ENCODE peak calls at places on chromosomes 5 and 9, in ten cellular contexts. R is tibial nerve; A is Daoy; S is cardiac fibroblast; G is occipital lobe; W is stimulated activated naive CD8-positive, alpha-beta T cell treated with anti-CD3 and anti-CD28 coated beads, Interleukin-15, Interleukin-2, amounts not matched to agents 100 U/mL and 50 U/mL, for 24 hours; C is stimulated activated CD4-positive, alpha-beta T cell treated with anti-CD3 and anti-CD28 coated beads, Interleukin-2, amount 100 ng/mL, for 48 hours; I is Kasumi-1; V is activated CD4-positive, alpha-beta T cell treated with anti-CD3 and anti-CD28 coated beads, Interleukin-2, amount 10 ng/mL, durations not matched to agents 7 days and 5 days; F is nephron progenitor cell. O is an unnamed sample.

GRCh38 chr5:56986631-56986957 is 34.7 kb upstream of the MIER3 start:
- DNase-seq in R (no peak), A (peak), S (no peak), G (no peak), W (peak), C (no peak), I (no peak), V (no peak), F (no peak), O (no peak)

GRCh38 chr5:132291026-132291425 is 3.2 kb upstream of the SLC22A4 start:
- DNase-seq in R (no peak), A (no peak), S (no peak), G (no peak), W (no peak), C (no peak), I (no peak), V (no peak), F (no peak), O (no peak)

GRCh38 chr5:5229405-5229804 is 89.3 kb downstream of the ADAMTS16 start:
- DNase-seq in R (no peak), A (no peak), S (no peak), G (no peak), W (no peak), C (no peak), I (no peak), V (no peak), F (no peak), O (no peak)

GRCh38 chr9:99112750-99113417 is 8.0 kb downstream of the TGFBR1 start:
- DNase-seq in R (no peak), A (no peak), S (no peak), G (no peak), W (no peak), C (no peak), I (no peak), V (peak), F (no peak), O (no peak)

GRCh38 chr5:88109806-88110205 is 158.8 kb downstream of the TMEM161B start:
- DNase-seq in R (no peak), A (peak), S (no peak), G (no peak), W (no peak), C (no peak), I (no peak), V (no peak), F (no peak), O (no peak)

GRCh38 chr5:53321721-53322120 is 158.7 kb upstream of the FST start:
- DNase-seq in R (no peak), A (no peak), S (no peak), G (no peak), W (no peak), C (no peak), I (no peak), V (no peak), F (no peak), O (no peak)

GRCh38 chr9:108417726-108418125 is 438.1 kb downstream of the ACTL7B start:
- DNase-seq in R (no peak), A (no peak), S (no peak), G (no peak), W (no peak), C (no peak), I (no peak), V (no peak), F (no peak), O (no peak)

GRCh38 chr5:150573216-150573615 is 65.3 kb downstream of the NDST1 start:
- DNase-seq in R (no peak), A (no peak), S (no peak), G (no peak), W (no peak), C (no peak), I (no peak), V (no peak), F (no peak), O (no peak)

GRCh38 chr9:18826248-18826647 is 206.8 kb downstream of the SAXO1 start:
- DNase-seq in R (no peak), A (no peak), S (no peak), G (no peak), W (no peak), C (no peak), I (no peak), V (no peak), F (no peak), O (no peak)

GRCh38 chr9:129486496-129487306 is 134.2 kb downstream of the C9orf50 start:
- DNase-seq in R (peak), A (no peak), S (peak), G (no peak), W (no peak), C (no peak), I (no peak), V (no peak), F (no peak), O (no peak)

GRCh38 chr9:79524266-79524665 is 47.5 kb upstream of the TLE4 start:
- DNase-seq in R (no peak), A (no peak), S (no peak), G (no peak), W (no peak), C (no peak), I (no peak), V (no peak), F (no peak), O (no peak)

GRCh38 chr5:128036961-128037360 is 46.6 kb upstream of the SLC12A2 start:
- DNase-seq in R (no peak), A (no peak), S (peak), G (no peak), W (no peak), C (no peak), I (no peak), V (no peak), F (no peak), O (no peak)

GRCh38 chr9:89755835-89756234 is 151.0 kb downstream of the GADD45G start:
- DNase-seq in R (no peak), A (peak), S (peak), G (no peak), W (no peak), C (no peak), I (no peak), V (no peak), F (no peak), O (no peak)

GRCh38 chr5:78751872-78752271 is 103.3 kb upstream of the LHFPL2 start:
- DNase-seq in R (no peak), A (no peak), S (peak), G (no peak), W (no peak), C (no peak), I (no peak), V (no peak), F (no peak), O (no peak)

GRCh38 chr5:18010053-18010452 is 375.8 kb downstream of the TAF11L14 start:
- DNase-seq in R (no peak), A (peak), S (no peak), G (no peak), W (no peak), C (no peak), I (no peak), V (no peak), F (no peak), O (no peak)

GRCh38 chr5:44294492-44294891 is 94.7 kb downstream of the FGF10 start:
- DNase-seq in R (peak), A (no peak), S (no peak), G (no peak), W (no peak), C (no peak), I (no peak), V (no peak), F (no peak), O (no peak)

GRCh38 chr5:99061299-99061698 is 132.5 kb upstream of the CHD1 start:
- DNase-seq in R (no peak), A (no peak), S (no peak), G (no peak), W (no peak), C (no peak), I (no peak), V (no peak), F (peak), O (no peak)

GRCh38 chr5:76689321-76690026 is 26.5 kb upstream of the F2R start:
- DNase-seq in R (no peak), A (peak), S (peak), G (no peak), W (no peak), C (no peak), I (no peak), V (no peak), F (no peak), O (no peak)

GRCh38 chr5:83077662-83078261 is 415 bp downstream of the XRCC4 start:
- DNase-seq in R (no peak), A (peak), S (peak), G (no peak), W (no peak), C (peak), I (peak), V (peak), F (no peak), O (no peak)

GRCh38 chr5:73591698-73592501 is 26.4 kb downstream of the UTP15 start:
- DNase-seq in R (no peak), A (peak), S (peak), G (no peak), W (no peak), C (no peak), I (no peak), V (no peak), F (no peak), O (no peak)

GRCh38 chr5:180210961-180211760 is 2.1 kb upstream of the RASGEF1C start:
- DNase-seq in R (no peak), A (no peak), S (no peak), G (no peak), W (no peak), C (no peak), I (no peak), V (no peak), F (no peak), O (no peak)

GRCh38 chr9:96514108-96514824 is 64.3 kb downstream of the HABP4 start:
- DNase-seq in R (no peak), A (no peak), S (peak), G (no peak), W (no peak), C (no peak), I (no peak), V (no peak), F (no peak), O (no peak)

GRCh38 chr5:673140-673836 is 19.9 kb downstream of the TPPP start:
- DNase-seq in R (no peak), A (no peak), S (no peak), G (no peak), W (no peak), C (no peak), I (no peak), V (no peak), F (no peak), O (no peak)

GRCh38 chr5:160423025-160423554 is 1.4 kb downstream of the PTTG1 start:
- DNase-seq in R (no peak), A (no peak), S (no peak), G (no peak), W (no peak), C (no peak), I (no peak), V (no peak), F (no peak), O (no peak)

GRCh38 chr9:128882677-128883590 is 1.0 kb downstream of the LRRC8A start:
- DNase-seq in R (no peak), A (peak), S (no peak), G (no peak), W (peak), C (no peak), I (peak), V (peak), F (peak), O (no peak)

GRCh38 chr5:147384346-147385193 is 125.3 kb downstream of the DPYSL3 start:
- DNase-seq in R (no peak), A (no peak), S (no peak), G (no peak), W (no peak), C (no peak), I (no peak), V (no peak), F (no peak), O (no peak)

GRCh38 chr9:99825158-99826046 is 3.7 kb downstream of the NR4A3 start:
- DNase-seq in R (no peak), A (no peak), S (no peak), G (no peak), W (no peak), C (no peak), I (no peak), V (no peak), F (peak), O (no peak)

GRCh38 chr9:84436386-84437114 is 96.0 kb upstream of the SLC28A3 start:
- DNase-seq in R (no peak), A (no peak), S (peak), G (no peak), W (no peak), C (no peak), I (no peak), V (no peak), F (no peak), O (no peak)

GRCh38 chr5:143182901-143183820 is 220.3 kb downstream of the NR3C1 start:
- DNase-seq in R (peak), A (peak), S (peak), G (peak), W (peak), C (peak), I (peak), V (peak), F (no peak), O (no peak)

GRCh38 chr5:948472-949274 is 56.0 kb downstream of the TRIP13 start:
- DNase-seq in R (no peak), A (no peak), S (no peak), G (no peak), W (no peak), C (no peak), I (no peak), V (no peak), F (no peak), O (no peak)

GRCh38 chr5:130272837-130273236 is 368.6 kb downstream of the CHSY3 start:
- DNase-seq in R (no peak), A (no peak), S (no peak), G (no peak), W (no peak), C (no peak), I (no peak), V (no peak), F (no peak), O (no peak)

GRCh38 chr5:31845351-31845750 is 206.4 kb downstream of the PDZD2 start:
- DNase-seq in R (no peak), A (peak), S (no peak), G (no peak), W (no peak), C (no peak), I (no peak), V (no peak), F (no peak), O (no peak)

O was measured in HAP-1.